ENCODE peak calls at places on chromosomes 13 and 19, in eight cellular contexts. T is HEK293T; C is substantia nigra; Q is epithelial cell of esophagus; V is activated CD4-positive, alpha-beta T cell treated with anti-CD3 and anti-CD28 coated beads, Interleukin-2, amount 10 ng/mL, durations not matched to agents 7 days and 5 days; U is stimulated activated CD8-positive, alpha-beta memory T cell treated with anti-CD3 and anti-CD28 coated beads, Interleukin-2, amount 100 ng/mL, for 1 hour; H is amniotic epithelial cell; K is T-cell. X is an unnamed sample.

GRCh38 chr13:98300956-98301641 is 124.0 kb upstream of the RNF113B start:
- DNase-seq in Q (peak), T (no peak), U (no peak), K (no peak), C (no peak), H (peak), V (no peak), X (no peak)

GRCh38 chr13:78382946-78383542 is 220.3 kb downstream of the POU4F1 start:
- DNase-seq in V (no peak), U (no peak), Q (no peak), K (no peak), C (no peak), T (no peak), H (no peak), X (no peak)

GRCh38 chr13:87498681-87499080 is 172.5 kb upstream of the SLITRK5 start:
- DNase-seq in Q (peak), V (no peak), C (no peak), K (no peak), T (peak), H (peak), U (no peak), X (no peak)

GRCh38 chr13:22270881-22271280 is 600.0 kb downstream of the FGF9 start:
- DNase-seq in U (no peak), V (no peak), C (no peak), Q (no peak), K (no peak), T (no peak), H (no peak), X (no peak)

GRCh38 chr13:61880576-61881283 is 465.1 kb upstream of the PCDH20 start:
- DNase-seq in H (no peak), V (peak), U (no peak), K (no peak), T (peak), Q (peak), C (no peak), X (no peak)

GRCh38 chr19:18995804-18996241 is 37.5 kb downstream of the SUGP2 start:
- DNase-seq in V (peak), Q (peak), C (peak), U (no peak), T (peak), H (peak), K (no peak), X (peak)

GRCh38 chr13:23993439-23993980 is 96.2 kb upstream of the C1QTNF9B start:
- DNase-seq in T (no peak), Q (no peak), K (no peak), V (no peak), H (no peak), U (no peak), C (no peak), X (no peak)

GRCh38 chr19:1206063-1206732 is 620 bp downstream of the STK11 start:
- DNase-seq in C (no peak), Q (no peak), H (no peak), K (no peak), U (no peak), V (no peak), T (no peak), X (no peak)

GRCh38 chr19:19550454-19550842 is 12.4 kb downstream of the CILP2 start:
- DNase-seq in V (no peak), Q (no peak), K (no peak), T (no peak), H (peak), U (no peak), C (no peak), X (no peak)

GRCh38 chr13:110639935-110640334 is 24.6 kb downstream of the NAXD start:
- DNase-seq in K (no peak), V (no peak), C (no peak), Q (no peak), U (no peak), T (no peak), H (no peak), X (no peak)

GRCh38 chr19:55600336-55601028 is 394 bp downstream of the ZNF524 start:
- DNase-seq in K (no peak), U (no peak), Q (no peak), C (peak), T (no peak), H (no peak), V (no peak), X (peak)

GRCh38 chr19:18809149-18809978 is 18.3 kb upstream of the COMP start:
- DNase-seq in H (peak), Q (peak), K (no peak), V (no peak), U (no peak), T (no peak), C (peak), X (no peak)

GRCh38 chr13:49214917-49215376 is 5.2 kb upstream of the MLNR start:
- DNase-seq in C (no peak), H (peak), U (no peak), V (peak), T (no peak), K (peak), Q (peak), X (no peak)

GRCh38 chr13:33932765-33933406 is 114.9 kb downstream of the RFC3 start:
- DNase-seq in V (no peak), C (no peak), Q (no peak), H (no peak), T (no peak), U (no peak), K (no peak), X (no peak)

GRCh38 chr19:48454150-48454730 is 1.1 kb upstream of the KCNJ14 start:
- DNase-seq in T (no peak), U (no peak), H (no peak), V (no peak), Q (no peak), C (peak), K (no peak), X (peak)

GRCh38 chr13:95288899-95289500 is 12.3 kb downstream of the ABCC4 start:
- DNase-seq in T (no peak), K (no peak), Q (peak), V (no peak), U (no peak), C (no peak), H (no peak), X (no peak)

GRCh38 chr13:44748439-44748838 is 172.3 kb upstream of the TSC22D1 start:
- DNase-seq in U (no peak), Q (no peak), C (no peak), T (no peak), K (no peak), V (no peak), H (no peak), X (no peak)

GRCh38 chr19:7912697-7913564 is 1.7 kb upstream of the TGFBR3L start:
- DNase-seq in H (no peak), U (no peak), C (no peak), T (no peak), V (no peak), K (no peak), Q (no peak), X (no peak)

GRCh38 chr19:5669212-5669611 is 11.1 kb downstream of the MICOS13 start:
- DNase-seq in V (no peak), T (no peak), Q (no peak), U (no peak), K (no peak), H (no peak), C (no peak), X (no peak)

GRCh38 chr19:10036601-10037071 is 23.4 kb downstream of the RDH8 start:
- DNase-seq in T (no peak), K (no peak), H (no peak), U (no peak), C (no peak), Q (no peak), V (no peak), X (no peak)

GRCh38 chr19:3401004-3401768 is 34.8 kb downstream of the NFIC start:
- DNase-seq in H (no peak), T (no peak), K (no peak), Q (no peak), V (no peak), U (no peak), C (no peak), X (no peak)

GRCh38 chr19:49691243-49692101 is 556 bp downstream of the CPT1C start:
- DNase-seq in H (peak), Q (peak), C (peak), V (no peak), U (no peak), K (no peak), T (no peak), X (peak)

X was measured in hypothalamus.